ENCODE peak calls at places on chromosomes 12 and 14, in ten cellular contexts. R, V, L, Q, F, X, W, H, D and Y are unnamed samples.

GRCh38 chr14:64816221-64816783 is 63.4 kb downstream of the SPTB start:
- DNase-seq in F (no peak), R (no peak), V (no peak), H (no peak), X (no peak), W (no peak), D (no peak), Q (no peak), L (no peak), Y (no peak)

GRCh38 chr12:38163442-38163801 is 153.2 kb upstream of the ALG10B start:
- DNase-seq in L (no peak), Q (no peak), W (no peak), R (no peak), H (no peak), X (no peak), F (no peak), D (no peak), V (no peak), Y (no peak)

GRCh38 chr14:19823765-19824164 is 20.2 kb downstream of the OR4N2 start:
- DNase-seq in Q (peak), D (no peak), X (no peak), W (no peak), H (no peak), F (no peak), V (no peak), L (no peak), R (no peak), Y (no peak)

GRCh38 chr14:59028476-59029202 is 159.8 kb upstream of the DAAM1 start:
- DNase-seq in D (peak), H (peak), W (peak), X (peak), R (no peak), F (peak), L (peak), V (peak), Q (peak), Y (no peak)

GRCh38 chr12:123772074-123772473 is 10.0 kb downstream of the DNAH10 start:
- DNase-seq in V (no peak), D (no peak), H (no peak), X (no peak), R (no peak), W (no peak), L (no peak), Q (no peak), F (no peak), Y (no peak)

GRCh38 chr12:2138871-2139308 is 86.1 kb downstream of the CACNA1C start:
- DNase-seq in F (no peak), W (no peak), Q (no peak), L (no peak), V (no peak), H (no peak), R (no peak), D (no peak), X (no peak), Y (no peak)

GRCh38 chr14:101039031-101039754 is 135.7 kb upstream of the RTL1 start:
- DNase-seq in H (peak), R (no peak), Q (no peak), V (no peak), X (no peak), F (no peak), L (no peak), D (no peak), W (no peak), Y (no peak)

GRCh38 chr12:43044241-43044640 is 454.7 kb upstream of the PRICKLE1 start:
- DNase-seq in R (no peak), L (no peak), W (no peak), Q (no peak), H (no peak), X (no peak), V (no peak), F (no peak), D (no peak), Y (no peak)

GRCh38 chr12:131941116-131941986 is 8.4 kb upstream of the EP400 start:
- DNase-seq in F (no peak), V (peak), Q (no peak), D (no peak), X (no peak), R (no peak), W (no peak), H (peak), L (no peak), Y (no peak)

GRCh38 chr12:8038659-8039114 is 6.2 kb downstream of the FOXJ2 start:
- DNase-seq in R (no peak), D (peak), X (no peak), F (peak), H (no peak), V (peak), L (no peak), W (peak), Q (peak), Y (no peak)

GRCh38 chr12:93151079-93151759 is 222.1 kb upstream of the EEA1 start:
- DNase-seq in D (no peak), X (no peak), F (no peak), W (no peak), L (no peak), V (no peak), Q (no peak), R (no peak), H (no peak), Y (no peak)

GRCh38 chr14:62143235-62143634 is 381.0 kb downstream of the SNAPC1 start:
- DNase-seq in W (peak), D (no peak), F (no peak), Q (peak), H (no peak), V (no peak), R (no peak), X (no peak), L (peak), Y (no peak)

GRCh38 chr12:131536337-131536736 is 174.6 kb upstream of the SFSWAP start:
- DNase-seq in H (no peak), X (peak), W (no peak), D (no peak), L (no peak), V (no peak), Q (no peak), R (no peak), F (no peak), Y (no peak)

GRCh38 chr14:94041551-94042346 is 15.6 kb downstream of the OTUB2 start:
- DNase-seq in F (no peak), D (no peak), L (peak), V (peak), W (no peak), X (no peak), H (peak), Q (peak), R (no peak), Y (no peak)

GRCh38 chr12:89796798-89797382 is 88.3 kb upstream of the ATP2B1 start:
- DNase-seq in W (no peak), X (no peak), H (no peak), Q (no peak), L (no peak), D (no peak), R (no peak), F (no peak), V (no peak), Y (no peak)

GRCh38 chr12:77364400-77364799 is 299.0 kb upstream of the E2F7 start:
- DNase-seq in H (no peak), W (no peak), R (no peak), D (no peak), V (no peak), Q (no peak), F (no peak), L (no peak), X (no peak), Y (no peak)

GRCh38 chr12:6563448-6564050 is 4.5 kb downstream of the NOP2 start:
- DNase-seq in R (peak), W (no peak), Q (no peak), L (no peak), D (peak), V (peak), H (no peak), F (no peak), X (peak), Y (no peak)

GRCh38 chr12:29562167-29562776 is 64.8 kb upstream of the OVCH1 start:
- DNase-seq in F (no peak), L (no peak), D (no peak), R (no peak), H (no peak), Q (peak), V (peak), X (no peak), W (no peak), Y (no peak)

GRCh38 chr14:24102357-24103048 is 8.4 kb downstream of the PCK2 start:
- DNase-seq in V (no peak), L (no peak), Q (no peak), W (no peak), F (no peak), H (no peak), D (no peak), X (no peak), R (no peak), Y (no peak)

GRCh38 chr12:78316150-78316549 is 485.5 kb downstream of the NAV3 start:
- DNase-seq in H (no peak), V (no peak), L (no peak), X (no peak), W (no peak), R (no peak), F (no peak), Q (no peak), D (no peak), Y (no peak)

GRCh38 chr12:124289634-124290600 is 5.0 kb upstream of the RFLNA start:
- DNase-seq in W (peak), F (peak), D (no peak), Q (peak), R (no peak), V (peak), H (peak), X (no peak), L (no peak), Y (no peak)

GRCh38 chr12:130945793-130946492 is 7.8 kb upstream of the ADGRD1 start:
- DNase-seq in H (no peak), F (no peak), W (no peak), D (no peak), L (no peak), R (no peak), Q (no peak), V (peak), X (no peak), Y (no peak)

GRCh38 chr14:89408907-89409675 is 7.9 kb downstream of the FOXN3 start:
- DNase-seq in H (no peak), R (no peak), Q (no peak), F (no peak), L (no peak), X (no peak), V (no peak), D (no peak), W (no peak), Y (no peak)

GRCh38 chr14:45284802-45285201 is 31.8 kb upstream of the MIS18BP1 start:
- DNase-seq in W (no peak), D (no peak), Q (no peak), F (no peak), H (no peak), R (no peak), X (no peak), L (no peak), V (no peak), Y (no peak)

GRCh38 chr12:113135178-113136127 is at the start of gene RASAL1:
- DNase-seq in R (peak), V (no peak), W (peak), X (peak), F (no peak), H (no peak), L (no peak), Q (no peak), D (peak), Y (peak)

GRCh38 chr12:11854011-11854499 is 204.6 kb downstream of the ETV6 start:
- DNase-seq in R (no peak), V (no peak), X (no peak), W (no peak), D (no peak), F (no peak), Q (no peak), L (no peak), H (no peak), Y (no peak)